ENCODE peak calls at places on chromosomes 5 and 9, in five cellular contexts. One of them, this sample, is unnamed.

GRCh38 chr5:179171816-179172745 is 111.9 kb downstream of the ZNF354C start:
- DNase-seq in fibroblast of lung: no peak
- DNase-seq in lower lobe of right lung: peak; percentile 30
- DNase-seq in BJ: no peak
- DNase-seq in esophagus squamous epithelium: no peak
- DNase-seq in this sample: no peak

GRCh38 chr5:150345716-150346115 is 11.8 kb upstream of the TCOF1 start:
- DNase-seq in fibroblast of lung: no peak
- DNase-seq in BJ: no peak
- DNase-seq in esophagus squamous epithelium: no peak
- DNase-seq in lower lobe of right lung: no peak
- DNase-seq in this sample: no peak

GRCh38 chr5:178839319-178839704 is 20.4 kb upstream of the ZNF354B start:
- DNase-seq in fibroblast of lung: no peak
- DNase-seq in lower lobe of right lung: peak; percentile 77
- DNase-seq in BJ: no peak
- DNase-seq in esophagus squamous epithelium: no peak
- DNase-seq in this sample: no peak

GRCh38 chr9:105127863-105128220 is 116.6 kb upstream of the SLC44A1 start:
- DNase-seq in BJ: no peak
- DNase-seq in lower lobe of right lung: no peak
- DNase-seq in fibroblast of lung: no peak
- DNase-seq in esophagus squamous epithelium: no peak
- DNase-seq in this sample: peak; percentile 88

GRCh38 chr9:21976334-21976875 is 17.8 kb downstream of the CDKN2A start:
- DNase-seq in BJ: no peak
- DNase-seq in lower lobe of right lung: no peak
- DNase-seq in esophagus squamous epithelium: no peak
- DNase-seq in fibroblast of lung: no peak
- DNase-seq in this sample: no peak

GRCh38 chr5:123921193-123921592 is 409.2 kb downstream of the CSNK1G3 start:
- DNase-seq in fibroblast of lung: no peak
- DNase-seq in esophagus squamous epithelium: no peak
- DNase-seq in lower lobe of right lung: no peak
- DNase-seq in BJ: no peak
- DNase-seq in this sample: no peak

GRCh38 chr5:145531038-145531734 is 304.0 kb downstream of the PRELID2 start:
- DNase-seq in esophagus squamous epithelium: no peak
- DNase-seq in BJ: no peak
- DNase-seq in lower lobe of right lung: no peak
- DNase-seq in fibroblast of lung: peak; percentile 57
- DNase-seq in this sample: no peak

GRCh38 chr9:97510797-97511761 is 9.6 kb downstream of the TMOD1 start:
- DNase-seq in BJ: no peak
- DNase-seq in fibroblast of lung: peak; percentile 56
- DNase-seq in lower lobe of right lung: no peak
- DNase-seq in esophagus squamous epithelium: no peak
- DNase-seq in this sample: peak; percentile 88

GRCh38 chr5:178333821-178334481 is 101.3 kb upstream of the PHYKPL start:
- DNase-seq in fibroblast of lung: no peak
- DNase-seq in BJ: no peak
- DNase-seq in esophagus squamous epithelium: no peak
- DNase-seq in lower lobe of right lung: peak; percentile 73
- DNase-seq in this sample: no peak

GRCh38 chr9:129640086-129640870 is 1.7 kb downstream of the ASB6 start:
- DNase-seq in esophagus squamous epithelium: no peak
- DNase-seq in BJ: no peak
- DNase-seq in lower lobe of right lung: no peak
- DNase-seq in fibroblast of lung: peak; percentile 36
- DNase-seq in this sample: no peak

GRCh38 chr5:134267366-134268018 is 41.6 kb upstream of the PPP2CA start:
- DNase-seq in lower lobe of right lung: no peak
- DNase-seq in esophagus squamous epithelium: no peak
- DNase-seq in fibroblast of lung: peak; percentile 53
- DNase-seq in BJ: no peak
- DNase-seq in this sample: no peak

GRCh38 chr9:76873056-76873792 is 32.7 kb downstream of the PRUNE2 start:
- DNase-seq in BJ: no peak
- DNase-seq in fibroblast of lung: peak; percentile 49
- DNase-seq in esophagus squamous epithelium: no peak
- DNase-seq in lower lobe of right lung: no peak
- DNase-seq in this sample: no peak

GRCh38 chr9:131976157-131976740 is 103.4 kb downstream of the MED27 start:
- DNase-seq in fibroblast of lung: no peak
- DNase-seq in BJ: no peak
- DNase-seq in esophagus squamous epithelium: no peak
- DNase-seq in lower lobe of right lung: no peak
- DNase-seq in this sample: no peak

GRCh38 chr9:98067184-98067583 is 10.7 kb downstream of the NANS start:
- DNase-seq in esophagus squamous epithelium: no peak
- DNase-seq in BJ: no peak
- DNase-seq in lower lobe of right lung: no peak
- DNase-seq in fibroblast of lung: no peak
- DNase-seq in this sample: no peak

GRCh38 chr5:42021119-42021518 is 96.0 kb downstream of the FBXO4 start:
- DNase-seq in lower lobe of right lung: no peak
- DNase-seq in fibroblast of lung: no peak
- DNase-seq in BJ: no peak
- DNase-seq in esophagus squamous epithelium: no peak
- DNase-seq in this sample: no peak

GRCh38 chr5:181199881-181200282 is 5.1 kb downstream of the TRIM7 start:
- DNase-seq in BJ: no peak
- DNase-seq in fibroblast of lung: no peak
- DNase-seq in lower lobe of right lung: no peak
- DNase-seq in esophagus squamous epithelium: no peak
- DNase-seq in this sample: no peak

GRCh38 chr5:179927834-179928233 is 20.1 kb upstream of the TBC1D9B start:
- DNase-seq in BJ: no peak
- DNase-seq in lower lobe of right lung: no peak
- DNase-seq in esophagus squamous epithelium: no peak
- DNase-seq in fibroblast of lung: no peak
- DNase-seq in this sample: no peak

GRCh38 chr5:43037929-43038510 is 2.1 kb downstream of the ANXA2R start:
- DNase-seq in lower lobe of right lung: no peak
- DNase-seq in BJ: no peak
- DNase-seq in fibroblast of lung: peak; percentile 97
- DNase-seq in esophagus squamous epithelium: no peak
- DNase-seq in this sample: peak; percentile 63

GRCh38 chr9:98146101-98146991 is 27.3 kb upstream of the TRIM14 start:
- DNase-seq in esophagus squamous epithelium: no peak
- DNase-seq in lower lobe of right lung: peak; percentile 96
- DNase-seq in fibroblast of lung: peak; percentile 38
- DNase-seq in BJ: no peak
- DNase-seq in this sample: peak; percentile 67

GRCh38 chr5:121304838-121305237 is 546.8 kb upstream of the FTMT start:
- DNase-seq in fibroblast of lung: no peak
- DNase-seq in lower lobe of right lung: no peak
- DNase-seq in BJ: no peak
- DNase-seq in esophagus squamous epithelium: no peak
- DNase-seq in this sample: no peak
- TF ChIP-seq CTCF in fibroblast of lung: no peak
- TF ChIP-seq CTCF in lower lobe of right lung: no peak
- TF ChIP-seq CTCF in BJ: no peak
- TF ChIP-seq CTCF in esophagus squamous epithelium: no peak
- TF ChIP-seq CTCF in this sample: no peak

DNA sequence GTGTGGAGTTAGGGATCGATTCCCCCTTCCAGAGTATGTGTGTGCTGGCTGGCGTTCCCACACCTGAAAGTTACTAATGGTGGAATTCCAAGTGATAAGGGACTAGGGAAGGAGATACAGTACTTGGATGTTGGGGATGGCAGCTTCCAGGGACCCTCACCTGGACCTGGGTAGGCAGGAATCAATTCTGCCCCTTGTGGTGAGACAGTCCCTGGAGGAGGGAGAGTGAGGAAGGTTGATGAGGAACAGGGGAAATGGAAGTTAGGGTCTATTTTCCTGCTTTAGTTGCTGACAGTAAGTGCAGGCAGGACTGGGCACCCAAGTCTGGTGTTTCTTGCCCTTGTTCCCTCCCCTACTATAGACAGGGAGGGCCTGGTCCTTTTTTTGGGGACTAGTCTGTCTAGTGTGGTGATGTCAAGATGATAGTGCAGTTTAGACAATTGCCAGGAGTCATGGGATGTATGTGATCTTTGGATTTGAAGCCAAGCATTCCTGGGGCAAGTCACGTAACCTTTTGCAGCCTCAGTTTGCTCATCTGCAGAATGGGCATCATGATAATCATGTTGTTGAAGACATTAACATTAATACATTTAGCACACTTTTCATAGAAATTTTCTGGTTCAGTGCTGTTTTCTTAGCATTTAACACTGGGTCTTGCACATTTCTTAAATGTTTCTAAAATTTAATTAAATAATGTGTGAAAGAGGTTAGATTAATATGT is 51.7 kb downstream of the DAB2IP start:
- DNase-seq in BJ: no peak
- DNase-seq in esophagus squamous epithelium: no peak
- DNase-seq in lower lobe of right lung: no peak
- DNase-seq in fibroblast of lung: no peak
- DNase-seq in this sample: no peak
- TF ChIP-seq CTCF in BJ: peak; percentile 20
- TF ChIP-seq CTCF in esophagus squamous epithelium: no peak
- TF ChIP-seq CTCF in lower lobe of right lung: no peak
- TF ChIP-seq CTCF in fibroblast of lung: no peak
- TF ChIP-seq CTCF in this sample: no peak

GRCh38 chr9:124013263-124014211 is 2.0 kb downstream of the LHX2 start:
- DNase-seq in lower lobe of right lung: no peak
- DNase-seq in esophagus squamous epithelium: no peak
- DNase-seq in fibroblast of lung: no peak
- DNase-seq in BJ: no peak
- DNase-seq in this sample: no peak
- TF ChIP-seq CTCF in lower lobe of right lung: no peak
- TF ChIP-seq CTCF in esophagus squamous epithelium: no peak
- TF ChIP-seq CTCF in fibroblast of lung: no peak
- TF ChIP-seq CTCF in BJ: no peak
- TF ChIP-seq CTCF in this sample: no peak

GRCh38 chr5:92653730-92654461 is 927.1 kb downstream of the NR2F1-AS1 start:
- DNase-seq in fibroblast of lung: no peak
- DNase-seq in lower lobe of right lung: no peak
- DNase-seq in esophagus squamous epithelium: no peak
- DNase-seq in BJ: no peak
- DNase-seq in this sample: no peak
- TF ChIP-seq CTCF in fibroblast of lung: no peak
- TF ChIP-seq CTCF in lower lobe of right lung: no peak
- TF ChIP-seq CTCF in esophagus squamous epithelium: no peak
- TF ChIP-seq CTCF in BJ: no peak
- TF ChIP-seq CTCF in this sample: no peak

This sample was measured in GM12865.